ENCODE peak calls at places on chromosomes 11 and 22, in six cellular contexts. M is mammary epithelial cell, Y is transverse colon, U is A549, I is kidney epithelial cell, J is upper lobe of right lung. T is an unnamed sample.

GRCh38 chr22:42635531-42635930 is 4.9 kb downstream of the ATP5MGL start:
- DNase-seq in M (peak), Y (peak), U (peak), I (peak), J (no peak), T (no peak)

GRCh38 chr11:114161486-114162250 is 102.2 kb downstream of the ZBTB16 start:
- DNase-seq in M (no peak), Y (no peak), U (no peak), I (no peak), J (no peak), T (no peak)

GRCh38 chr11:122661182-122661945 is 5.8 kb downstream of the UBASH3B start:
- DNase-seq in M (peak), Y (no peak), U (no peak), I (no peak), J (no peak), T (no peak)

GRCh38 chr11:131739243-131739882 is 368.9 kb downstream of the NTM start:
- DNase-seq in M (no peak), Y (no peak), U (no peak), I (no peak), J (no peak), T (no peak)

GRCh38 chr11:116576523-116576922 is 196.3 kb downstream of the BUD13 start:
- DNase-seq in M (peak), Y (no peak), U (no peak), I (no peak), J (no peak), T (no peak)

GRCh38 chr11:27203077-27203476 is 159.9 kb downstream of the CCDC34 start:
- DNase-seq in M (no peak), Y (no peak), U (no peak), I (no peak), J (no peak), T (no peak)

GRCh38 chr22:45891996-45892621 is 84.9 kb downstream of the WNT7B start:
- DNase-seq in M (no peak), Y (no peak), U (no peak), I (no peak), J (peak), T (no peak)

GRCh38 chr22:49810363-49811013 is 17.2 kb downstream of the BRD1 start:
- DNase-seq in M (no peak), Y (no peak), U (no peak), I (no peak), J (no peak), T (no peak)

GRCh38 chr11:83523676-83524075 is 237.5 kb upstream of the CCDC90B start:
- DNase-seq in M (no peak), Y (no peak), U (no peak), I (no peak), J (no peak), T (no peak)

GRCh38 chr22:46087816-46088277 is 62.5 kb upstream of the PPARA start:
- DNase-seq in M (peak), Y (peak), U (no peak), I (no peak), J (peak), T (no peak)

GRCh38 chr11:48052183-48053040 is 72.1 kb downstream of the PTPRJ start:
- DNase-seq in M (peak), Y (peak), U (no peak), I (peak), J (peak), T (no peak)

GRCh38 chr11:118217575-118217974 is 7.2 kb downstream of the JAML start:
- DNase-seq in M (no peak), Y (no peak), U (no peak), I (no peak), J (no peak), T (no peak)

GRCh38 chr22:37231406-37232139 is 12.5 kb downstream of the RAC2 start:
- DNase-seq in M (no peak), Y (peak), U (no peak), I (no peak), J (peak), T (no peak)

GRCh38 chr11:20080032-20080685 is 80.1 kb downstream of the DBX1 start:
- DNase-seq in M (no peak), Y (no peak), U (no peak), I (no peak), J (no peak), T (no peak)

GRCh38 chr22:21861290-21861848 is 6.1 kb downstream of the MAPK1 start:
- DNase-seq in M (peak), Y (no peak), U (no peak), I (no peak), J (no peak), T (no peak)

GRCh38 chr11:46942172-46942571 is 5.6 kb downstream of the CSTPP1 start:
- DNase-seq in M (no peak), Y (peak), U (no peak), I (no peak), J (no peak), T (no peak)

GRCh38 chr11:47591764-47592163 is 2.4 kb downstream of the C1QTNF4 start:
- DNase-seq in M (no peak), Y (no peak), U (no peak), I (no peak), J (no peak), T (peak)

GRCh38 chr11:316031-316701 is 2.3 kb downstream of the IFITM1 start:
- DNase-seq in M (no peak), Y (no peak), U (no peak), I (no peak), J (peak), T (no peak)

GRCh38 chr11:126676536-126676935 is 321.1 kb downstream of the ST3GAL4 start:
- DNase-seq in M (no peak), Y (no peak), U (no peak), I (no peak), J (no peak), T (no peak)

GRCh38 chr11:130813638-130814037 is 102.6 kb downstream of the SNX19 start:
- DNase-seq in M (no peak), Y (no peak), U (no peak), I (no peak), J (no peak), T (no peak)

GRCh38 chr11:36357831-36358230 is 61.7 kb downstream of the PRR5L start:
- DNase-seq in M (no peak), Y (no peak), U (no peak), I (no peak), J (no peak), T (no peak)

GRCh38 chr22:41929158-41929896 is 2.7 kb upstream of the TNFRSF13C start:
- DNase-seq in M (no peak), Y (no peak), U (no peak), I (no peak), J (no peak), T (no peak)

GRCh38 chr11:85801527-85801926 is 9.4 kb downstream of the SYTL2 start:
- DNase-seq in M (no peak), Y (no peak), U (no peak), I (no peak), J (no peak), T (no peak)

GRCh38 chr11:93054279-93054678 is 84.8 kb downstream of the MTNR1B start:
- DNase-seq in M (peak), Y (no peak), U (no peak), I (no peak), J (no peak), T (no peak)

GRCh38 chr11:117913736-117914397 is 15.3 kb downstream of the TMPRSS13 start:
- DNase-seq in M (no peak), Y (no peak), U (no peak), I (no peak), J (no peak), T (no peak)

GRCh38 chr11:79189604-79190003 is 251.2 kb downstream of the TENM4 start:
- DNase-seq in M (no peak), Y (no peak), U (no peak), I (no peak), J (no peak), T (no peak)

GRCh38 chr22:30921108-30921507 is 47.5 kb downstream of the MORC2 start:
- DNase-seq in M (peak), Y (no peak), U (no peak), I (no peak), J (no peak), T (no peak)

GRCh38 chr22:24153353-24153752 is 27.9 kb upstream of the SUSD2 start:
- DNase-seq in M (no peak), Y (peak), U (no peak), I (no peak), J (no peak), T (no peak)

GRCh38 chr11:61731956-61732675 is 20.3 kb upstream of the MYRF start:
- DNase-seq in M (no peak), Y (no peak), U (no peak), I (no peak), J (no peak), T (no peak)

GRCh38 chr11:113286509-113287497 is 27.6 kb upstream of the TTC12 start:
- DNase-seq in M (no peak), Y (no peak), U (no peak), I (no peak), J (no peak), T (no peak)

GRCh38 chr22:17172172-17172833 is 13.2 kb upstream of the HDHD5 start:
- DNase-seq in M (peak), Y (no peak), U (no peak), I (no peak), J (peak), T (peak)

GRCh38 chr11:126106929-126107328 is 44.3 kb upstream of the CDON start:
- DNase-seq in M (no peak), Y (no peak), U (no peak), I (no peak), J (no peak), T (no peak)

GRCh38 chr11:85170184-85170583 is 457.0 kb downstream of the DLG2 start:
- DNase-seq in M (peak), Y (no peak), U (peak), I (peak), J (no peak), T (no peak)

GRCh38 chr11:46353706-46354105 is 6.4 kb downstream of the DGKZ start:
- DNase-seq in M (peak), Y (no peak), U (no peak), I (no peak), J (no peak), T (no peak)

GRCh38 chr11:122032317-122032716 is 83.7 kb downstream of the BLID start:
- DNase-seq in M (no peak), Y (no peak), U (no peak), I (no peak), J (no peak), T (no peak)

GRCh38 chr11:27696112-27696511 is 4.1 kb downstream of the BDNF start:
- DNase-seq in M (no peak), Y (no peak), U (no peak), I (no peak), J (no peak), T (no peak)

GRCh38 chr11:2140411-2141400 is 1.5 kb upstream of the IGF2 start:
- DNase-seq in M (peak), Y (no peak), U (no peak), I (no peak), J (no peak), T (no peak)

GRCh38 chr22:44455151-44455962 is 42.7 kb downstream of the RTL6 start:
- DNase-seq in M (no peak), Y (peak), U (no peak), I (no peak), J (no peak), T (no peak)

GRCh38 chr11:43810929-43811596 is 69.6 kb upstream of the ALKBH3 start:
- DNase-seq in M (no peak), Y (no peak), U (no peak), I (no peak), J (no peak), T (no peak)
- TF ChIP-seq CTCF in M (no peak), Y (no peak), U (peak), I (peak), J (no peak), T (no peak)

DNA sequence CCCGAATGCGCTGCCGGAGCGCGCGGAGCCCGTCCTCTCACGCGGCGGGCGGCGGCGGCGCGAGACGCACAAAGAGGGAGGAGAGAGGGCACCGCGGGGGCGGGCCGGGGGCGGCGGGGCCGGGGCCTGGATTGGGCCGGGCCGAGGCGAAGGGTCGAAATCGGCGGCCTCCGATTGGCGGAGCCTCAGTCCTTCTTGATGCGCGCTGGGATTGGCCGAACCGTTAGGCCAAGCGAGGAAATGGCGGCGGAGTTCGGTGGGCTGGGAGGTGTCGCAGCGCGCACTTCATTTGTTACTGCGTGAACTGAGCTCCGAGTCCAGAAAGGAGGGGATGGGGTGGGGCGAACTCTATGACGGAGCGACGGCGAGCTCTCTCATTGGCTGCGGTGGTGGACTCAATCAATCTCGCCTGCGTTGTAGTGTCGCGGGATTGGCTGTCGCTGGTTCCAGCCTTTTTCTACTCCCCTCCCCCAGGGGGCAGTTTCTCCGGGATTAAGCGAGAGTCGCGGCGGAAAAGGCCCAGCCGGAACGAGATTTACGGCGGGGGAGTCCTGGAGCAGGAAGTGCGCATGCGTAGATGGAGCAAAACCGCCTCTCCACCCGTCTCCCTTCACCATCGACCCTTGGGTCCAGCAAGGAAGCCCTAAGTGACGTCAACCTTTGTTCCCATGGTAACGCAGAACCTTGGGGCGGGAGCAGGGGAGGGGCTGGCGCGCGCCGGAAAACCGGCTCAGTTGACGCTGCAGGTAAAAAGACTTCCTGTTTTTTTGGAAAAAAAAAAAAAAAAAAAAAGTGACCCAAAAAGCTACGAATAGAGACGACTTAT is at the start of gene SF1:
- DNase-seq in M (peak), Y (peak), U (peak), I (peak), J (peak), T (peak)
- TF ChIP-seq CTCF in M (no peak), Y (no peak), U (no peak), I (no peak), J (peak), T (peak)

GRCh38 chr11:73335204-73335923 is 27.3 kb downstream of the ARHGEF17 start:
- DNase-seq in M (peak), Y (peak), U (peak), I (no peak), J (peak), T (peak)
- TF ChIP-seq CTCF in M (peak), Y (peak), U (peak), I (peak), J (peak), T (peak)

GRCh38 chr11:78062671-78063070 is 990 bp upstream of the THRSP start:
- DNase-seq in M (no peak), Y (no peak), U (no peak), I (no peak), J (no peak), T (no peak)
- TF ChIP-seq CTCF in M (no peak), Y (no peak), U (no peak), I (no peak), J (no peak), T (no peak)

GRCh38 chr11:18204220-18204619 is 31.6 kb downstream of the MRGPRX4 start:
- DNase-seq in M (no peak), Y (no peak), U (no peak), I (no peak), J (no peak), T (no peak)
- TF ChIP-seq CTCF in M (no peak), Y (no peak), U (no peak), I (no peak), J (no peak), T (no peak)

GRCh38 chr11:106551744-106552671 is 466.3 kb downstream of the GUCY1A2 start:
- DNase-seq in M (no peak), Y (no peak), U (no peak), I (no peak), J (peak), T (no peak)

GRCh38 chr11:106553304-106553703 is 465.0 kb downstream of the GUCY1A2 start:
- DNase-seq in M (no peak), Y (no peak), U (no peak), I (no peak), J (no peak), T (no peak)

GRCh38 chr11:106552694-106553203 is 465.5 kb downstream of the GUCY1A2 start:
- DNase-seq in M (no peak), Y (no peak), U (no peak), I (no peak), J (no peak), T (no peak)
- TF ChIP-seq CTCF in M (no peak), Y (no peak), U (no peak), I (no peak), J (no peak), T (no peak)

DNA sequence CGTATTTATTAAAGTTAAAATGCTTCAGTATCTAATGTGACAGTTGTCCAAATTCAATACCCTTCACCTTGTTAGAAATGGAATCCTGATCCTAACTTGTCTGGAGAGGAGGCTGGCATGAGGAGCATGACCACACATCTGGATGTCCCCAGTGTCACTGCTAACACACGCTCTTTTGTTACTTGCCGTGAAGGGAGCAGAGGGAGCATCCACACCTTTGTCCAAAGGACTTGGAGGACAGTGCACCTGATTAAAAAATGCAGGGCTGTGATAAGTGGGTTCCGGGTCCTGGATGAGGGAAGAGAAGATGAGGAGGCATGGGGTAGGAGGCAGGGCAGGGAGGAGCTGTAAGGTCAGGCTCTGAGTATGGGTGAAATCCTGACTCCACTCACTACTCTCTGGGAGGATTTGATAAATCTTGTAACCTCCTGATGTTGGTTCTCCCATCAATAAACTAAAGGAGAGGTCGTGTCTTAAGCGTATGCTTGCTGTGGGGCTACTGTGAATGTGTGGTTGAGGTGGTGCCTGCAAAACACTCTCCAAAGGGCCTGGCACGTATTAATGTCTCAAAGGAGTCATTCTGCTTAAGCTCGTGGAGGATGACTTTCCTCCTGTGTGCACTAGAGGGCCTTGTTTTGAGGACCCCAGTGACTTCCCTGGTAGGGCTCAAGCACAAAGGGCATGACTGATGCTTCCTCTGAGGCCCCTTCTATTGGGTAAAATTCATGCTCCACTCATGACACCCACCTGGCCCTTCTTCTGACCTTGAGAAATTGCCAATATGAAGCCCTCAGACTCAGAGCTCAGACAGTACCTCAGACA is 16.8 kb upstream of the IGLL5 start:
- DNase-seq in M (no peak), Y (no peak), U (no peak), I (no peak), J (no peak), T (no peak)
- TF ChIP-seq CTCF in M (no peak), Y (no peak), U (no peak), I (peak), J (no peak), T (peak)